ENCODE peak calls at places on chromosomes 7 and 10, in ten cellular contexts. One of them, this sample, is unnamed.

GRCh38 chr7:119197172-119197871 is 972.8 kb downstream of the ANKRD7 start:
- DNase-seq in heart left ventricle: no peak
- DNase-seq in right atrium auricular region: no peak
- DNase-seq in cardiac muscle cell: no peak
- DNase-seq in lower lobe of right lung: no peak
- DNase-seq in HCT116: no peak
- DNase-seq in psoas muscle: no peak
- DNase-seq in osteoblast: no peak
- DNase-seq in brain microvascular endothelial cell: no peak
- DNase-seq in fibroblast of lung: no peak
- DNase-seq in this sample: no peak

GRCh38 chr7:54961391-54961790 is 57.4 kb upstream of the EGFR start:
- DNase-seq in heart left ventricle: no peak
- DNase-seq in right atrium auricular region: no peak
- DNase-seq in cardiac muscle cell: no peak
- DNase-seq in lower lobe of right lung: no peak
- DNase-seq in HCT116: no peak
- DNase-seq in psoas muscle: no peak
- DNase-seq in osteoblast: no peak
- DNase-seq in brain microvascular endothelial cell: no peak
- DNase-seq in fibroblast of lung: no peak
- DNase-seq in this sample: no peak

GRCh38 chr7:6691103-6691502 is 15.6 kb downstream of the ZNF12 start:
- DNase-seq in heart left ventricle: no peak
- DNase-seq in right atrium auricular region: no peak
- DNase-seq in cardiac muscle cell: no peak
- DNase-seq in lower lobe of right lung: no peak
- DNase-seq in HCT116: no peak
- DNase-seq in psoas muscle: no peak
- DNase-seq in osteoblast: no peak
- DNase-seq in brain microvascular endothelial cell: no peak
- DNase-seq in fibroblast of lung: no peak
- DNase-seq in this sample: no peak

GRCh38 chr10:63765126-63765525 is 243.9 kb downstream of the REEP3 start:
- DNase-seq in heart left ventricle: no peak
- DNase-seq in right atrium auricular region: no peak
- DNase-seq in cardiac muscle cell: no peak
- DNase-seq in lower lobe of right lung: no peak
- DNase-seq in HCT116: no peak
- DNase-seq in psoas muscle: no peak
- DNase-seq in osteoblast: no peak
- DNase-seq in brain microvascular endothelial cell: no peak
- DNase-seq in fibroblast of lung: peak; percentile 29
- DNase-seq in this sample: no peak

GRCh38 chr7:151276651-151277590 is 28.4 kb upstream of the SMARCD3 start:
- DNase-seq in heart left ventricle: peak; percentile 77
- DNase-seq in right atrium auricular region: no peak
- DNase-seq in cardiac muscle cell: peak; percentile 79
- DNase-seq in lower lobe of right lung: peak; percentile 77
- DNase-seq in HCT116: peak; percentile 32
- DNase-seq in psoas muscle: peak; percentile 78
- DNase-seq in osteoblast: peak; percentile 98
- DNase-seq in brain microvascular endothelial cell: peak; percentile 37
- DNase-seq in fibroblast of lung: peak; percentile 76
- DNase-seq in this sample: no peak

GRCh38 chr10:11326919-11327318 is 284.5 kb downstream of the USP6NL start:
- DNase-seq in heart left ventricle: no peak
- DNase-seq in right atrium auricular region: no peak
- DNase-seq in cardiac muscle cell: no peak
- DNase-seq in lower lobe of right lung: no peak
- DNase-seq in HCT116: no peak
- DNase-seq in psoas muscle: no peak
- DNase-seq in osteoblast: no peak
- DNase-seq in brain microvascular endothelial cell: no peak
- DNase-seq in fibroblast of lung: no peak
- DNase-seq in this sample: no peak

GRCh38 chr7:152462995-152463713 is 27.4 kb upstream of the KMT2C start:
- DNase-seq in heart left ventricle: no peak
- DNase-seq in right atrium auricular region: peak; percentile 65
- DNase-seq in cardiac muscle cell: peak; percentile 72
- DNase-seq in lower lobe of right lung: no peak
- DNase-seq in HCT116: no peak
- DNase-seq in psoas muscle: no peak
- DNase-seq in osteoblast: peak; percentile 90
- DNase-seq in brain microvascular endothelial cell: peak; percentile 25
- DNase-seq in fibroblast of lung: peak; percentile 67
- DNase-seq in this sample: no peak

GRCh38 chr10:63711866-63712716 is 190.9 kb downstream of the REEP3 start:
- DNase-seq in heart left ventricle: peak; percentile 94
- DNase-seq in right atrium auricular region: peak; percentile 96
- DNase-seq in cardiac muscle cell: no peak
- DNase-seq in lower lobe of right lung: peak; percentile 93
- DNase-seq in HCT116: peak; percentile 99
- DNase-seq in psoas muscle: peak; percentile 97
- DNase-seq in osteoblast: peak; percentile 91
- DNase-seq in brain microvascular endothelial cell: peak; percentile 92
- DNase-seq in fibroblast of lung: peak; percentile 96
- DNase-seq in this sample: peak; percentile 84

GRCh38 chr7:128110641-128111365 is 79.6 kb upstream of the LRRC4 start:
- DNase-seq in heart left ventricle: no peak
- DNase-seq in right atrium auricular region: no peak
- DNase-seq in cardiac muscle cell: no peak
- DNase-seq in lower lobe of right lung: no peak
- DNase-seq in HCT116: no peak
- DNase-seq in psoas muscle: no peak
- DNase-seq in osteoblast: peak; percentile 39
- DNase-seq in brain microvascular endothelial cell: no peak
- DNase-seq in fibroblast of lung: no peak
- DNase-seq in this sample: no peak

GRCh38 chr7:157495594-157495993 is 158.8 kb downstream of the DNAJB6 start:
- DNase-seq in heart left ventricle: no peak
- DNase-seq in right atrium auricular region: peak; percentile 21
- DNase-seq in cardiac muscle cell: no peak
- DNase-seq in lower lobe of right lung: no peak
- DNase-seq in HCT116: no peak
- DNase-seq in psoas muscle: peak; percentile 28
- DNase-seq in osteoblast: peak; percentile 43
- DNase-seq in brain microvascular endothelial cell: no peak
- DNase-seq in fibroblast of lung: no peak
- DNase-seq in this sample: no peak

GRCh38 chr10:122299423-122300075 is 28.5 kb downstream of the BTBD16 start:
- DNase-seq in heart left ventricle: no peak
- DNase-seq in right atrium auricular region: peak; percentile 55
- DNase-seq in cardiac muscle cell: no peak
- DNase-seq in lower lobe of right lung: no peak
- DNase-seq in HCT116: no peak
- DNase-seq in psoas muscle: no peak
- DNase-seq in osteoblast: no peak
- DNase-seq in brain microvascular endothelial cell: no peak
- DNase-seq in fibroblast of lung: no peak
- DNase-seq in this sample: no peak

GRCh38 chr7:108246227-108246837 is 116.2 kb upstream of the LAMB4 start:
- DNase-seq in heart left ventricle: no peak
- DNase-seq in right atrium auricular region: peak; percentile 59
- DNase-seq in cardiac muscle cell: peak; percentile 13
- DNase-seq in lower lobe of right lung: no peak
- DNase-seq in HCT116: peak; percentile 61
- DNase-seq in psoas muscle: no peak
- DNase-seq in osteoblast: peak; percentile 73
- DNase-seq in brain microvascular endothelial cell: peak; percentile 95
- DNase-seq in fibroblast of lung: peak; percentile 99
- DNase-seq in this sample: peak; percentile 100

GRCh38 chr10:16483241-16483917 is 38.3 kb downstream of the C1QL3 start:
- DNase-seq in heart left ventricle: no peak
- DNase-seq in right atrium auricular region: no peak
- DNase-seq in cardiac muscle cell: no peak
- DNase-seq in lower lobe of right lung: no peak
- DNase-seq in HCT116: no peak
- DNase-seq in psoas muscle: no peak
- DNase-seq in osteoblast: no peak
- DNase-seq in brain microvascular endothelial cell: no peak
- DNase-seq in fibroblast of lung: no peak
- DNase-seq in this sample: no peak

GRCh38 chr10:11602919-11603523 is 8.4 kb downstream of the USP6NL start:
- DNase-seq in heart left ventricle: no peak
- DNase-seq in right atrium auricular region: no peak
- DNase-seq in cardiac muscle cell: no peak
- DNase-seq in lower lobe of right lung: no peak
- DNase-seq in HCT116: peak; percentile 18
- DNase-seq in psoas muscle: no peak
- DNase-seq in osteoblast: no peak
- DNase-seq in brain microvascular endothelial cell: no peak
- DNase-seq in fibroblast of lung: peak; percentile 42
- DNase-seq in this sample: no peak

GRCh38 chr10:77531441-77532001 is 106.1 kb downstream of the KCNMA1 start:
- DNase-seq in heart left ventricle: no peak
- DNase-seq in right atrium auricular region: peak; percentile 68
- DNase-seq in cardiac muscle cell: no peak
- DNase-seq in lower lobe of right lung: peak; percentile 60
- DNase-seq in HCT116: peak; percentile 60
- DNase-seq in psoas muscle: peak; percentile 84
- DNase-seq in osteoblast: peak; percentile 85
- DNase-seq in brain microvascular endothelial cell: peak; percentile 91
- DNase-seq in fibroblast of lung: peak; percentile 88
- DNase-seq in this sample: peak; percentile 79

DNA sequence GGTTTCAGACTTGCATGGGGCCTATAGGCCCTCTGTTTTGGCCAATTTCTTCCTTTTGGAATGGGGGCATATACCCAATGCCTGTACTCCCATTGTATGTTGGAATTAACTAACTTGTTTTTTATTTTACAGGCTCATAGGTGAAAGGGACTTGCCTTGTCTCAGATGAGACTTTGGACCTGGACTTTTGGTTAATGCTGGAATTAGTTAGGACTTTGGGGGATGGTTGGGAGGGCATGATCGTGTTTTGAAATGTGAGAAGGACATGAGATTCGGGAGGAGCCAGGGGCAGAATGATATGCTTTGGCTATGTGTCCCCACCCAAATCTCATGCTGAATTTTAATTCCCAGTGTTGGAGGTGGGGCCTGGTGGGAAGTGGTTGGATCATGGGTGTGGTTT is 146.5 kb downstream of the SGMS1 start:
- DNase-seq in heart left ventricle: no peak
- DNase-seq in right atrium auricular region: no peak
- DNase-seq in cardiac muscle cell: no peak
- DNase-seq in lower lobe of right lung: no peak
- DNase-seq in HCT116: no peak
- DNase-seq in psoas muscle: no peak
- DNase-seq in osteoblast: no peak
- DNase-seq in brain microvascular endothelial cell: no peak
- DNase-seq in fibroblast of lung: no peak
- DNase-seq in this sample: no peak
- TF ChIP-seq CTCF in heart left ventricle: no peak
- TF ChIP-seq CTCF in right atrium auricular region: no peak
- TF ChIP-seq CTCF in cardiac muscle cell: no peak
- TF ChIP-seq CTCF in lower lobe of right lung: no peak
- TF ChIP-seq CTCF in HCT116: no peak
- TF ChIP-seq CTCF in psoas muscle: no peak
- TF ChIP-seq CTCF in osteoblast: no peak
- TF ChIP-seq CTCF in brain microvascular endothelial cell: no peak
- TF ChIP-seq CTCF in fibroblast of lung: no peak
- TF ChIP-seq CTCF in this sample: no peak

DNA sequence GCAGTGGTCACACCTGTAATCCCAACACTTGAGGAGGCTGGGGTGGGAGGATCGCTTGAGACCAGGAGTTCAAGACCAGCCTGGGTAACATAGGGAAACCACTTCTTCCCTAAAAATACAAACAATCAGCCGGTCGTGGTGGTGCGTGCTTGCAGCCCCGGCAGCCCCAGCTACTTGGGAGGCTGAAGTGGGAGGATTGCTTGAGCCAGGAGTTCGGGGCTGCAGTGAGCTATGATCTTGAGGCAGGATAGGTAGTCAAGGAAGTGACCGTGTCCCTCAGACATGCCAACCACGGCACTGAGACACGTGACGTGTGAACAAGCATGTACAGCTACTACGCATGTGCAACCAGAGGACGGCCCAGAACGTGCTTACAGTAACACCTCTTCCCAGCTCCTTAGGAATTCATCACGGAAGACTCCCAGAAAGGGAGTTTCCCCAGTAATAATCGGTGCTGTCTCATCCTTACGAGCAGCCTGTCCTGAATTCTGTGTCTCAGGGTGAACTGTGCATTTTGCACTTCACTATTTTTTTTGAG is 5.3 kb downstream of the GUSB start:
- DNase-seq in heart left ventricle: no peak
- DNase-seq in right atrium auricular region: no peak
- DNase-seq in cardiac muscle cell: no peak
- DNase-seq in lower lobe of right lung: peak; percentile 36
- DNase-seq in HCT116: no peak
- DNase-seq in psoas muscle: no peak
- DNase-seq in osteoblast: peak; percentile 68
- DNase-seq in brain microvascular endothelial cell: no peak
- DNase-seq in fibroblast of lung: no peak
- DNase-seq in this sample: no peak
- H3K36me3 ChIP-seq in heart left ventricle: no peaks in the 10 kb centered on the region
- H3K36me3 ChIP-seq in right atrium auricular region: peaks cover 43% of the 10 kb centered on the region
- H3K36me3 ChIP-seq in cardiac muscle cell: peaks cover 21% of the 10 kb centered on the region
- H3K36me3 ChIP-seq in lower lobe of right lung: peaks cover 72% of the 10 kb centered on the region
- H3K36me3 ChIP-seq in HCT116: peaks cover 11% of the 10 kb centered on the region
- H3K36me3 ChIP-seq in psoas muscle: peaks cover 13% of the 10 kb centered on the region
- H3K36me3 ChIP-seq in osteoblast: peaks cover 13% of the 10 kb centered on the region
- H3K36me3 ChIP-seq in brain microvascular endothelial cell: peaks cover 13% of the 10 kb centered on the region
- H3K36me3 ChIP-seq in fibroblast of lung: peaks cover 15% of the 10 kb centered on the region
- H3K36me3 ChIP-seq in this sample: peaks cover 3% of the 10 kb centered on the region

GRCh38 chr7:120819861-120820260 is 38.1 kb downstream of the TSPAN12 start:
- DNase-seq in heart left ventricle: no peak
- DNase-seq in right atrium auricular region: no peak
- DNase-seq in cardiac muscle cell: no peak
- DNase-seq in lower lobe of right lung: no peak
- DNase-seq in HCT116: no peak
- DNase-seq in psoas muscle: no peak
- DNase-seq in osteoblast: no peak
- DNase-seq in brain microvascular endothelial cell: no peak
- DNase-seq in fibroblast of lung: no peak
- DNase-seq in this sample: no peak
- TF ChIP-seq CTCF in heart left ventricle: no peak
- TF ChIP-seq CTCF in right atrium auricular region: no peak
- TF ChIP-seq CTCF in cardiac muscle cell: no peak
- TF ChIP-seq CTCF in lower lobe of right lung: no peak
- TF ChIP-seq CTCF in HCT116: no peak
- TF ChIP-seq CTCF in psoas muscle: no peak
- TF ChIP-seq CTCF in osteoblast: no peak
- TF ChIP-seq CTCF in brain microvascular endothelial cell: no peak
- TF ChIP-seq CTCF in fibroblast of lung: no peak
- TF ChIP-seq CTCF in this sample: no peak

DNA sequence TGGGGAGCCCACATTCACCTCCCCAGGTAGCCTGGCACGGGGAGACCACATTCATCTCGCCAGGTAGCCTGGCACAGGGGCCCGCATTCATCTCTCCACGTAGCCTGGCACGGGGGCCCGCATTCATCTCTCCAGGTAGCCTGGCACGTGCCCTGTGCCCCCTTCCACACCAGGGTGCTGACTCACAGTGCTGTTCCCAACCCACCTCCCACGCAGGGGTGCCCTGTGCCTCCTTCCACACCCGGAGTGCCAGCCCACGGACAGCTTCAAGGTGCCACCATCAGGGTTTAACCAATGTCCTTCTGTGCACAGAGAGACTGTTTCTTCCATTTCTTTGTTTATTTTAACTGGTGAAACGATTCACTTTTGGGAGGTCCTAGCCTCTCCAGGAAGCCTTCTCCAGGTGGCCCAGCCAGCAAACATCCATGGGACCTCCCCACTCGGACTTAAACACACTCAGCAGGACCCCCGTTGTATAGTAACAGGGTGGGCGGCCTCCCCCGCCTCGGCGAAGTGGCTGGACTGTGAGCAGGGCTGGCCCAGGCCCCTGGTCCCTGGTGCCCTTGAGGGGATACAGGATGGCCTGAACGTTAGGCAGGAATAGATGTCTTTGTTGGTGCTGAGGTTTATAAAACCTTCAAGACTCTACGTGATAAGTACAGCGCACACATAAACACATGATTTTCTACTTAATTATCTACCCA is 41.1 kb upstream of the FOXL3 start:
- DNase-seq in heart left ventricle: no peak
- DNase-seq in right atrium auricular region: no peak
- DNase-seq in cardiac muscle cell: no peak
- DNase-seq in lower lobe of right lung: no peak
- DNase-seq in HCT116: no peak
- DNase-seq in psoas muscle: no peak
- DNase-seq in osteoblast: no peak
- DNase-seq in brain microvascular endothelial cell: no peak
- DNase-seq in fibroblast of lung: no peak
- DNase-seq in this sample: no peak
- H3K36me3 ChIP-seq in heart left ventricle: no peaks in the 10 kb centered on the region
- H3K36me3 ChIP-seq in right atrium auricular region: peaks cover 44% of the 10 kb centered on the region
- H3K36me3 ChIP-seq in cardiac muscle cell: no peaks in the 10 kb centered on the region
- H3K36me3 ChIP-seq in lower lobe of right lung: peaks cover 67% of the 10 kb centered on the region
- H3K36me3 ChIP-seq in HCT116: no peaks in the 10 kb centered on the region
- H3K36me3 ChIP-seq in psoas muscle: no peaks in the 10 kb centered on the region
- H3K36me3 ChIP-seq in osteoblast: peaks cover 89% of the 10 kb centered on the region
- H3K36me3 ChIP-seq in brain microvascular endothelial cell: peaks cover 58% of the 10 kb centered on the region
- H3K36me3 ChIP-seq in fibroblast of lung: peaks cover 31% of the 10 kb centered on the region
- H3K36me3 ChIP-seq in this sample: peaks cover 3% of the 10 kb centered on the region